ENCODE peak calls at places on chromosomes 12 and 14, in five cellular contexts. D, C, B, M and S are unnamed samples. For H3K4me1, the result is how much of the 10 kb centered on the place peaks cover.

GRCh38 chr14:29548948-29549370 is 378.7 kb downstream of the PRKD1 start:
- DNase-seq in D (no peak), C (no peak), B (no peak), M (peak), S (no peak)

GRCh38 chr14:57725399-57726077 is 140.4 kb downstream of the SLC35F4 start:
- DNase-seq in D (no peak), C (no peak), B (no peak), M (no peak), S (no peak)

GRCh38 chr14:51139221-51139681 is 44.3 kb upstream of the TRIM9 start:
- DNase-seq in D (no peak), C (no peak), B (no peak), M (no peak), S (no peak)

GRCh38 chr12:78470354-78471195 is 394.0 kb upstream of the SYT1 start:
- DNase-seq in D (no peak), C (no peak), B (no peak), M (no peak), S (no peak)

GRCh38 chr12:79006306-79006705 is 141.7 kb downstream of the SYT1 start:
- DNase-seq in D (no peak), C (no peak), B (no peak), M (no peak), S (no peak)

GRCh38 chr14:54673193-54674121 is 106.5 kb downstream of the SAMD4A start:
- DNase-seq in D (no peak), C (no peak), B (no peak), M (no peak), S (peak)

GRCh38 chr12:31650927-31651326 is 8.6 kb upstream of the ETFBKMT start:
- DNase-seq in D (no peak), C (no peak), B (no peak), M (no peak), S (no peak)

GRCh38 chr12:119868992-119869391 is 8.1 kb downstream of the CIT start:
- DNase-seq in D (no peak), C (no peak), B (no peak), M (no peak), S (no peak)

GRCh38 chr12:99108924-99109323 is 463.8 kb downstream of the APAF1 start:
- DNase-seq in D (no peak), C (no peak), B (no peak), M (no peak), S (no peak)

GRCh38 chr12:47156167-47156736 is 76.5 kb upstream of the AMIGO2 start:
- DNase-seq in D (no peak), C (no peak), B (no peak), M (peak), S (peak)

GRCh38 chr12:132824053-132824452 is 4.6 kb downstream of the GOLGA3 start:
- DNase-seq in D (no peak), C (no peak), B (no peak), M (no peak), S (no peak)

GRCh38 chr12:14313379-14313778 is 52.1 kb upstream of the ATF7IP start:
- DNase-seq in D (no peak), C (no peak), B (no peak), M (no peak), S (no peak)

GRCh38 chr12:58028294-58028693 is 86.9 kb downstream of the ATP23 start:
- DNase-seq in D (no peak), C (no peak), B (no peak), M (no peak), S (no peak)

GRCh38 chr14:83491091-83491490 is 1957.4 kb upstream of the SEL1L start:
- DNase-seq in D (no peak), C (no peak), B (no peak), M (no peak), S (no peak)

GRCh38 chr12:71014180-71014785 is 93.7 kb upstream of the PTPRR start:
- DNase-seq in D (no peak), C (no peak), B (no peak), M (no peak), S (no peak)

GRCh38 chr14:39621678-39622077 is 189.4 kb upstream of the FBXO33 start:
- DNase-seq in D (no peak), C (no peak), B (no peak), M (no peak), S (no peak)

GRCh38 chr14:54310151-54310851 is 86.5 kb upstream of the CDKN3 start:
- DNase-seq in D (no peak), C (no peak), B (no peak), M (no peak), S (no peak)

GRCh38 chr12:46675736-46676135 is 150.1 kb downstream of the SLC38A4 start:
- DNase-seq in D (no peak), C (no peak), B (no peak), M (no peak), S (no peak)

GRCh38 chr12:107474639-107475539 is 210.7 kb upstream of the PWP1 start:
- DNase-seq in D (no peak), C (no peak), B (no peak), M (no peak), S (no peak)

GRCh38 chr12:8697120-8697475 is 693 bp upstream of the RIMKLB start:
- DNase-seq in D (no peak), C (no peak), B (no peak), M (peak), S (no peak)

GRCh38 chr12:130357241-130357640 is 19.6 kb downstream of the PIWIL1 start:
- DNase-seq in D (no peak), C (no peak), B (no peak), M (no peak), S (no peak)

GRCh38 chr14:68262567-68262966 is 443.0 kb downstream of the RAD51B start:
- DNase-seq in D (no peak), C (no peak), B (no peak), M (no peak), S (no peak)

GRCh38 chr14:23113346-23114119 is 5.5 kb downstream of the CEBPE start:
- DNase-seq in D (no peak), C (no peak), B (no peak), M (no peak), S (no peak)

GRCh38 chr14:33642641-33643342 is 308.1 kb downstream of the EGLN3 start:
- DNase-seq in D (no peak), C (no peak), B (no peak), M (no peak), S (no peak)

GRCh38 chr12:31951008-31951407 is 8.2 kb upstream of the RESF1 start:
- DNase-seq in D (no peak), C (no peak), B (no peak), M (no peak), S (no peak)

GRCh38 chr14:94748667-94749347 is 21.1 kb downstream of the GSC start:
- DNase-seq in D (no peak), C (no peak), B (no peak), M (no peak), S (no peak)

GRCh38 chr12:94644622-94645021 is 5.7 kb downstream of the TMCC3 start:
- DNase-seq in D (no peak), C (no peak), B (no peak), M (no peak), S (no peak)

GRCh38 chr14:73785834-73786631 is 65.6 kb upstream of the PTGR2 start:
- DNase-seq in D (peak), C (peak), B (peak), M (peak), S (peak)

GRCh38 chr12:77521458-77522115 is 309.1 kb upstream of the NAV3 start:
- DNase-seq in D (no peak), C (no peak), B (no peak), M (no peak), S (no peak)

GRCh38 chr14:99249389-99249788 is 22.6 kb downstream of the BCL11B start:
- DNase-seq in D (no peak), C (no peak), B (no peak), M (no peak), S (no peak)

GRCh38 chr14:20247651-20248246 is 8.7 kb downstream of the OR11H4 start:
- DNase-seq in D (no peak), C (no peak), B (no peak), M (no peak), S (no peak)

GRCh38 chr12:116180448-116180847 is 97.0 kb downstream of the MED13L start:
- DNase-seq in D (no peak), C (no peak), B (no peak), M (no peak), S (no peak)

GRCh38 chr14:100374891-100375272 is 51.7 kb downstream of the SLC25A47 start:
- DNase-seq in D (no peak), C (no peak), B (no peak), M (no peak), S (no peak)
- H3K4me1 ChIP-seq in D (under half), C (under half), B (under half), M (under half), S (under half)

GRCh38 chr12:110564471-110564991 is 18.6 kb downstream of the PPTC7 start:
- DNase-seq in D (no peak), C (no peak), B (no peak), M (no peak), S (no peak)
- H3K4me1 ChIP-seq in D (half or more), C (under half), B (half or more), M (half or more), S (under half)

DNA sequence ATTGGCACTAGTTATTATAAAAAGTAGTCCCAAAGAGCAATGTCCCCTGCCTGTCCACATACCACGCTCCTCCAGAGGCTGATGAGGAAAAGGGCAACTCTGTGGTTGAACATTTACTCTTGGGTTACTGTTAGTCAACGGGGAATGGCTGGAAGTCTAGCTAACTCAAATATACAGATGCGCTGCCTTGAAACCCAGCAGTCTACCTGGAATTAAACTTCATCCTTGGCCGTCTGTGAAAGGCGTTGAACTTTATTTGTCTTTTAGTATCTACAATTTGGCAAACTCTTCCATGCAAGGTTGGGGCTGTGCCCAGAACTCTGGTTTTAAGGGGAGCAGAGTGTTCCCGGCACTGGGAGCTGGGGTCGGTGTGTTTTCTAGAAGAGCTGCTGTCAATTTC is 3.9 kb upstream of the MEG3 start:
- DNase-seq in D (no peak), C (no peak), B (no peak), M (no peak), S (no peak)
- H3K4me1 ChIP-seq in D (under half), C (under half), B (under half), M (under half), S (under half)

GRCh38 chr14:81401420-81402122 is 1.4 kb upstream of the STON2 start:
- DNase-seq in D (no peak), C (no peak), B (no peak), M (no peak), S (no peak)

GRCh38 chr14:81400202-81400678 is at the start of gene STON2:
- DNase-seq in D (peak), C (no peak), B (peak), M (peak), S (no peak)

GRCh38 chr14:81398196-81398891 is 1.8 kb downstream of the STON2 start:
- DNase-seq in D (no peak), C (no peak), B (no peak), M (no peak), S (no peak)

GRCh38 chr14:81402123-81402495 is 2.0 kb upstream of the STON2 start:
- DNase-seq in D (no peak), C (no peak), B (no peak), M (no peak), S (no peak)

GRCh38 chr14:81400852-81401251 is 728 bp upstream of the STON2 start:
- DNase-seq in D (peak), C (no peak), B (peak), M (peak), S (peak)
- H3K4me1 ChIP-seq in D (under half), C (under half), B (under half), M (under half), S (under half)

GRCh38 chr14:60648169-60648933 is 926 bp downstream of the SIX1 start:
- DNase-seq in D (peak), C (peak), B (peak), M (no peak), S (no peak)
- H3K4me1 ChIP-seq in D (under half), C (under half), B (under half), M (under half), S (under half)

GRCh38 chr14:31000629-31001338 is 24.7 kb upstream of the AP4S1 start:
- DNase-seq in D (no peak), C (no peak), B (no peak), M (no peak), S (no peak)
- H3K4me1 ChIP-seq in D (under half), C (under half), B (under half), M (under half), S (under half)

GRCh38 chr14:90406384-90406798 is 9.6 kb downstream of the CALM1 start:
- DNase-seq in D (no peak), C (no peak), B (no peak), M (no peak), S (no peak)
- H3K4me1 ChIP-seq in D (half or more), C (under half), B (under half), M (under half), S (under half)

GRCh38 chr14:44960646-44961045 is 1.1 kb downstream of the KLHL28 start:
- DNase-seq in D (no peak), C (no peak), B (no peak), M (no peak), S (no peak)

GRCh38 chr14:44961151-44961729 is 507 bp downstream of the KLHL28 start:
- DNase-seq in D (peak), C (peak), B (no peak), M (peak), S (peak)

GRCh38 chr14:44961730-44962572 is at the start of the genes KLHL28 and TOGARAM1:
- DNase-seq in D (peak), C (peak), B (peak), M (peak), S (peak)

GRCh38 chr14:44960146-44960545 is 1.6 kb downstream of the KLHL28 start:
- DNase-seq in D (no peak), C (no peak), B (no peak), M (no peak), S (no peak)

DNA sequence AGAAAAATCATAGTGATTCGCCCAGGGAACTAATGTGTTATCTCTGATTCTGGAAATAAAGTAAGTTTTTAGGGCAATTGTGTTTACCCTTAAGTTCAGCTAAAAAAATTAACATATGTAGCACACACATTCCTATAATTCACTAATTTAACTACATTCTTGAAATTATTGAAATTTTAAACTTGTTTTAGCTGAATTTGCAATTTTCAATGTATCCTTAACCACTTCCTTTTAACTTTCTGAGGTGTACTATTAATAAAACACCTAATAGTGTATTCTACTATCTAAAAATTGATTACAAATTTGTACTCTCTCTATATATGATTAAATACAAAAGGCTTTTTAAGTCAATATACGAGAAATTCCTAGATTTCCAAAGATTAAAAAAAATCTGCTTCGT is 2.2 kb downstream of the KLHL28 start:
- DNase-seq in D (no peak), C (no peak), B (no peak), M (no peak), S (no peak)
- H3K4me1 ChIP-seq in D (half or more), C (under half), B (under half), M (under half), S (under half)

GRCh38 chr14:75980856-75981255 is 939 bp downstream of the TGFB3 start:
- DNase-seq in D (peak), C (no peak), B (no peak), M (no peak), S (no peak)
- H3K4me1 ChIP-seq in D (under half), C (under half), B (under half), M (under half), S (under half)

GRCh38 chr14:35368583-35368982 is 36.0 kb downstream of the NFKBIA start:
- DNase-seq in D (no peak), C (no peak), B (no peak), M (no peak), S (no peak)

GRCh38 chr14:35368139-35368460 is 36.4 kb downstream of the NFKBIA start:
- DNase-seq in D (no peak), C (no peak), B (no peak), M (no peak), S (no peak)

GRCh38 chr14:35370969-35371368 is 33.6 kb downstream of the NFKBIA start:
- DNase-seq in D (no peak), C (no peak), B (no peak), M (no peak), S (no peak)

GRCh38 chr14:35369701-35370191 is 34.8 kb downstream of the NFKBIA start:
- DNase-seq in D (no peak), C (no peak), B (peak), M (no peak), S (no peak)

DNA sequence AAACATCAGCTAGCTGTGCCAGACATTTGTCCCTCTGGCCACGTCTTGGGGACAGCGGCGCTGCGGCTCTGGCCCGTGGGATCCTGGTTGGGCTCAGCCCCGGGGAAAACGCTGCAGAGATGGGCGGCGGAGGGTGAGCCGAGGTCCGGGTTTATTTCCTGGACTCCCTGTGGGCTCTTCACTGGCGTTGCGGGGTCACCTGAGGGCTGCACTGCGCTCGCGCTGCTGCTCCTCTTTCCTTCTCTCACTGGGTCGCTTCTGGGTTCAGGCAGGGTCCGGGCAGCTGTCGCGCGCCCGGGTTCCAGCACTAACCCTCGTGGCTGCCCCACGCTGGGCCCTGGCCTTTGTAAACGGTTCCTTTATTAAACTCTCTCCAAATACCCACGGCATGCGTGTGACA is 35.6 kb downstream of the NFKBIA start:
- DNase-seq in D (no peak), C (no peak), B (no peak), M (no peak), S (no peak)
- H3K4me1 ChIP-seq in D (under half), C (under half), B (under half), M (under half), S (under half)